ENCODE peak calls at places on chromosomes 12 and 14, in seven cellular contexts. One of them, this sample, is unnamed.
A peak's percentile ranks its signal among the peaks of the same experiment; 100 is the strongest.

GRCh38 chr12:49982246-49983229 is 9.8 kb downstream of the AQP6 start:
- DNase-seq in ascending aorta: no peak
- DNase-seq in SK-N-SH: no peak
- DNase-seq in left ventricle myocardium inferior: no peak
- DNase-seq in heart left ventricle: no peak
- DNase-seq in endothelial cell of umbilical vein: no peak
- DNase-seq in transverse colon: no peak
- DNase-seq in this sample: no peak

GRCh38 chr12:120687570-120688289 is 781 bp downstream of the MLEC start:
- DNase-seq in heart left ventricle: no peak
- DNase-seq in transverse colon: peak; percentile 40
- DNase-seq in left ventricle myocardium inferior: no peak
- DNase-seq in endothelial cell of umbilical vein: peak; percentile 46
- DNase-seq in ascending aorta: no peak
- DNase-seq in SK-N-SH: no peak
- DNase-seq in this sample: peak; percentile 48

GRCh38 chr12:75482636-75483035 is 2.1 kb downstream of the GLIPR1 start:
- DNase-seq in transverse colon: no peak
- DNase-seq in left ventricle myocardium inferior: no peak
- DNase-seq in ascending aorta: no peak
- DNase-seq in SK-N-SH: no peak
- DNase-seq in heart left ventricle: no peak
- DNase-seq in endothelial cell of umbilical vein: no peak
- DNase-seq in this sample: no peak

GRCh38 chr14:94145902-94146527 is 16.6 kb upstream of the IFI27L2 start:
- DNase-seq in heart left ventricle: no peak
- DNase-seq in ascending aorta: no peak
- DNase-seq in endothelial cell of umbilical vein: no peak
- DNase-seq in SK-N-SH: no peak
- DNase-seq in left ventricle myocardium inferior: no peak
- DNase-seq in transverse colon: no peak
- DNase-seq in this sample: no peak

GRCh38 chr14:96895658-96896271 is 98.6 kb downstream of the VRK1 start:
- DNase-seq in SK-N-SH: no peak
- DNase-seq in ascending aorta: no peak
- DNase-seq in left ventricle myocardium inferior: no peak
- DNase-seq in heart left ventricle: no peak
- DNase-seq in endothelial cell of umbilical vein: no peak
- DNase-seq in transverse colon: no peak
- DNase-seq in this sample: no peak

GRCh38 chr14:100664841-100665425 is 61.8 kb upstream of the DLK1 start:
- DNase-seq in heart left ventricle: no peak
- DNase-seq in endothelial cell of umbilical vein: no peak
- DNase-seq in SK-N-SH: no peak
- DNase-seq in transverse colon: no peak
- DNase-seq in ascending aorta: no peak
- DNase-seq in left ventricle myocardium inferior: peak; percentile 45
- DNase-seq in this sample: no peak

GRCh38 chr14:90137807-90138206 is 76.0 kb downstream of the KCNK13 start:
- DNase-seq in ascending aorta: no peak
- DNase-seq in heart left ventricle: no peak
- DNase-seq in left ventricle myocardium inferior: no peak
- DNase-seq in transverse colon: no peak
- DNase-seq in SK-N-SH: no peak
- DNase-seq in endothelial cell of umbilical vein: peak; percentile 52
- DNase-seq in this sample: no peak

GRCh38 chr12:57750561-57751431 is 1.3 kb downstream of the CDK4 start:
- DNase-seq in endothelial cell of umbilical vein: no peak
- DNase-seq in left ventricle myocardium inferior: no peak
- DNase-seq in SK-N-SH: no peak
- DNase-seq in ascending aorta: no peak
- DNase-seq in transverse colon: no peak
- DNase-seq in heart left ventricle: no peak
- DNase-seq in this sample: no peak

GRCh38 chr14:61188196-61188595 is 92.9 kb downstream of the TMEM30B start:
- DNase-seq in ascending aorta: peak; percentile 75
- DNase-seq in heart left ventricle: no peak
- DNase-seq in transverse colon: no peak
- DNase-seq in left ventricle myocardium inferior: peak; percentile 44
- DNase-seq in endothelial cell of umbilical vein: peak; percentile 21
- DNase-seq in SK-N-SH: no peak
- DNase-seq in this sample: no peak

GRCh38 chr12:87801860-87802720 is 227.1 kb downstream of the C12orf50 start:
- DNase-seq in heart left ventricle: no peak
- DNase-seq in SK-N-SH: no peak
- DNase-seq in ascending aorta: no peak
- DNase-seq in transverse colon: no peak
- DNase-seq in left ventricle myocardium inferior: no peak
- DNase-seq in endothelial cell of umbilical vein: peak; percentile 76
- DNase-seq in this sample: no peak

GRCh38 chr14:54881761-54882401 is 20.7 kb downstream of the GCH1 start:
- DNase-seq in SK-N-SH: no peak
- DNase-seq in endothelial cell of umbilical vein: peak; percentile 79
- DNase-seq in ascending aorta: no peak
- DNase-seq in left ventricle myocardium inferior: no peak
- DNase-seq in heart left ventricle: no peak
- DNase-seq in transverse colon: no peak
- DNase-seq in this sample: no peak

GRCh38 chr14:92263681-92264080 is 59.3 kb upstream of the SLC24A4 start:
- DNase-seq in transverse colon: no peak
- DNase-seq in endothelial cell of umbilical vein: no peak
- DNase-seq in left ventricle myocardium inferior: no peak
- DNase-seq in ascending aorta: no peak
- DNase-seq in SK-N-SH: no peak
- DNase-seq in heart left ventricle: no peak
- DNase-seq in this sample: no peak

GRCh38 chr14:90454041-90455000 is 57.5 kb downstream of the CALM1 start:
- DNase-seq in heart left ventricle: peak; percentile 88
- DNase-seq in ascending aorta: peak; percentile 74
- DNase-seq in transverse colon: peak; percentile 88
- DNase-seq in SK-N-SH: peak; percentile 95
- DNase-seq in left ventricle myocardium inferior: peak; percentile 82
- DNase-seq in endothelial cell of umbilical vein: peak; percentile 95
- DNase-seq in this sample: peak; percentile 76

GRCh38 chr12:90253674-90254181 is 545.1 kb upstream of the ATP2B1 start:
- DNase-seq in endothelial cell of umbilical vein: peak; percentile 90
- DNase-seq in SK-N-SH: peak; percentile 24
- DNase-seq in ascending aorta: peak; percentile 80
- DNase-seq in heart left ventricle: peak; percentile 74
- DNase-seq in left ventricle myocardium inferior: peak; percentile 57
- DNase-seq in transverse colon: peak; percentile 75
- DNase-seq in this sample: peak; percentile 41

GRCh38 chr14:51006781-51007211 is 62.5 kb upstream of the PYGL start:
- DNase-seq in left ventricle myocardium inferior: no peak
- DNase-seq in transverse colon: no peak
- DNase-seq in ascending aorta: peak; percentile 71
- DNase-seq in heart left ventricle: peak; percentile 53
- DNase-seq in endothelial cell of umbilical vein: no peak
- DNase-seq in SK-N-SH: peak; percentile 64
- DNase-seq in this sample: no peak

GRCh38 chr12:52540531-52540930 is 12.4 kb downstream of the KRT71 start:
- DNase-seq in left ventricle myocardium inferior: no peak
- DNase-seq in ascending aorta: no peak
- DNase-seq in transverse colon: no peak
- DNase-seq in heart left ventricle: no peak
- DNase-seq in endothelial cell of umbilical vein: no peak
- DNase-seq in SK-N-SH: no peak
- DNase-seq in this sample: no peak

GRCh38 chr14:60958146-60958545 is 22.7 kb downstream of the TRMT5 start:
- DNase-seq in ascending aorta: no peak
- DNase-seq in SK-N-SH: no peak
- DNase-seq in transverse colon: no peak
- DNase-seq in endothelial cell of umbilical vein: no peak
- DNase-seq in heart left ventricle: no peak
- DNase-seq in left ventricle myocardium inferior: no peak
- DNase-seq in this sample: no peak

GRCh38 chr14:100562751-100563150 is 24.5 kb downstream of the BEGAIN start:
- DNase-seq in endothelial cell of umbilical vein: no peak
- DNase-seq in ascending aorta: no peak
- DNase-seq in heart left ventricle: no peak
- DNase-seq in SK-N-SH: no peak
- DNase-seq in left ventricle myocardium inferior: no peak
- DNase-seq in transverse colon: no peak
- DNase-seq in this sample: no peak

GRCh38 chr12:76123301-76124212 is 39.1 kb upstream of the NAP1L1 start:
- DNase-seq in SK-N-SH: no peak
- DNase-seq in heart left ventricle: no peak
- DNase-seq in ascending aorta: no peak
- DNase-seq in transverse colon: no peak
- DNase-seq in endothelial cell of umbilical vein: peak; percentile 79
- DNase-seq in left ventricle myocardium inferior: no peak
- DNase-seq in this sample: no peak

GRCh38 chr12:94099191-94099983 is 49.0 kb upstream of the PLXNC1 start:
- DNase-seq in transverse colon: no peak
- DNase-seq in heart left ventricle: no peak
- DNase-seq in endothelial cell of umbilical vein: peak; percentile 8
- DNase-seq in left ventricle myocardium inferior: no peak
- DNase-seq in SK-N-SH: peak; percentile 23
- DNase-seq in ascending aorta: no peak
- DNase-seq in this sample: no peak

GRCh38 chr12:43281563-43281962 is 270.4 kb downstream of the ADAMTS20 start:
- DNase-seq in ascending aorta: no peak
- DNase-seq in heart left ventricle: no peak
- DNase-seq in transverse colon: no peak
- DNase-seq in endothelial cell of umbilical vein: no peak
- DNase-seq in left ventricle myocardium inferior: no peak
- DNase-seq in SK-N-SH: peak; percentile 12
- DNase-seq in this sample: no peak

GRCh38 chr14:105860615-105861580 is 334.5 kb downstream of the TMEM121 start:
- DNase-seq in left ventricle myocardium inferior: peak; percentile 1
- DNase-seq in ascending aorta: peak; percentile 55
- DNase-seq in transverse colon: peak; percentile 14
- DNase-seq in endothelial cell of umbilical vein: no peak
- DNase-seq in SK-N-SH: no peak
- DNase-seq in heart left ventricle: no peak
- DNase-seq in this sample: no peak

GRCh38 chr12:53696285-53696654 is 20.4 kb upstream of the ATP5MC2 start:
- DNase-seq in left ventricle myocardium inferior: no peak
- DNase-seq in transverse colon: peak; percentile 78
- DNase-seq in endothelial cell of umbilical vein: peak; percentile 89
- DNase-seq in ascending aorta: no peak
- DNase-seq in heart left ventricle: peak; percentile 59
- DNase-seq in SK-N-SH: peak; percentile 84
- DNase-seq in this sample: peak; percentile 86

GRCh38 chr14:21133896-21134295 is 22.0 kb downstream of the OR5AU1 start:
- DNase-seq in SK-N-SH: no peak
- DNase-seq in transverse colon: no peak
- DNase-seq in ascending aorta: no peak
- DNase-seq in heart left ventricle: no peak
- DNase-seq in left ventricle myocardium inferior: no peak
- DNase-seq in endothelial cell of umbilical vein: no peak
- DNase-seq in this sample: no peak

GRCh38 chr12:93785262-93786010 is 108.3 kb downstream of the CRADD start:
- DNase-seq in ascending aorta: peak; percentile 85
- DNase-seq in endothelial cell of umbilical vein: peak; percentile 90
- DNase-seq in transverse colon: peak; percentile 16
- DNase-seq in left ventricle myocardium inferior: no peak
- DNase-seq in heart left ventricle: peak; percentile 78
- DNase-seq in SK-N-SH: no peak
- DNase-seq in this sample: peak; percentile 73

GRCh38 chr12:76152161-76152807 is 67.8 kb upstream of the NAP1L1 start:
- DNase-seq in transverse colon: peak; percentile 8
- DNase-seq in SK-N-SH: no peak
- DNase-seq in ascending aorta: no peak
- DNase-seq in left ventricle myocardium inferior: no peak
- DNase-seq in heart left ventricle: no peak
- DNase-seq in endothelial cell of umbilical vein: no peak
- DNase-seq in this sample: no peak

GRCh38 chr12:117875652-117876491 is 92.9 kb downstream of the KSR2 start:
- DNase-seq in heart left ventricle: no peak
- DNase-seq in transverse colon: no peak
- DNase-seq in left ventricle myocardium inferior: no peak
- DNase-seq in ascending aorta: no peak
- DNase-seq in SK-N-SH: peak; percentile 33
- DNase-seq in endothelial cell of umbilical vein: peak; percentile 39
- DNase-seq in this sample: no peak
- H3K4me3 ChIP-seq in heart left ventricle: no peak overlapping the region
- H3K4me3 ChIP-seq in transverse colon: no peak overlapping the region
- H3K4me3 ChIP-seq in left ventricle myocardium inferior: no peak overlapping the region
- H3K4me3 ChIP-seq in ascending aorta: no peak overlapping the region
- H3K4me3 ChIP-seq in SK-N-SH: no peak overlapping the region
- H3K4me3 ChIP-seq in endothelial cell of umbilical vein: no peak overlapping the region
- H3K4me3 ChIP-seq in this sample: no peak overlapping the region

GRCh38 chr12:2666846-2667245 is 127.9 kb upstream of the FKBP4 start:
- DNase-seq in endothelial cell of umbilical vein: no peak
- DNase-seq in left ventricle myocardium inferior: no peak
- DNase-seq in transverse colon: no peak
- DNase-seq in ascending aorta: no peak
- DNase-seq in SK-N-SH: no peak
- DNase-seq in heart left ventricle: no peak
- DNase-seq in this sample: no peak

GRCh38 chr12:2664721-2665577 is 129.8 kb upstream of the FKBP4 start:
- DNase-seq in heart left ventricle: no peak
- DNase-seq in SK-N-SH: no peak
- DNase-seq in endothelial cell of umbilical vein: no peak
- DNase-seq in ascending aorta: peak; percentile 34
- DNase-seq in transverse colon: no peak
- DNase-seq in left ventricle myocardium inferior: no peak
- DNase-seq in this sample: no peak

GRCh38 chr12:2668816-2669215 is 126.0 kb upstream of the FKBP4 start:
- DNase-seq in transverse colon: peak; percentile 4
- DNase-seq in endothelial cell of umbilical vein: no peak
- DNase-seq in SK-N-SH: no peak
- DNase-seq in left ventricle myocardium inferior: no peak
- DNase-seq in heart left ventricle: no peak
- DNase-seq in ascending aorta: peak; percentile 44
- DNase-seq in this sample: no peak

GRCh38 chr12:2667716-2668440 is 126.9 kb upstream of the FKBP4 start:
- DNase-seq in endothelial cell of umbilical vein: no peak
- DNase-seq in ascending aorta: peak; percentile 25
- DNase-seq in SK-N-SH: no peak
- DNase-seq in heart left ventricle: no peak
- DNase-seq in left ventricle myocardium inferior: no peak
- DNase-seq in transverse colon: peak; percentile 3
- DNase-seq in this sample: no peak

GRCh38 chr12:2666411-2666810 is 128.4 kb upstream of the FKBP4 start:
- DNase-seq in heart left ventricle: no peak
- DNase-seq in transverse colon: no peak
- DNase-seq in ascending aorta: no peak
- DNase-seq in left ventricle myocardium inferior: no peak
- DNase-seq in endothelial cell of umbilical vein: no peak
- DNase-seq in SK-N-SH: no peak
- DNase-seq in this sample: no peak
- H3K36me3 ChIP-seq in heart left ventricle: peaks cover 93% of the 10 kb centered on the region
- H3K36me3 ChIP-seq in transverse colon: peaks cover 5% of the 10 kb centered on the region
- H3K36me3 ChIP-seq in ascending aorta: peaks cover 45% of the 10 kb centered on the region
- H3K36me3 ChIP-seq in left ventricle myocardium inferior: peaks cover 92% of the 10 kb centered on the region
- H3K36me3 ChIP-seq in endothelial cell of umbilical vein: no peaks in the 10 kb centered on the region
- H3K36me3 ChIP-seq in SK-N-SH: no peaks in the 10 kb centered on the region
- H3K36me3 ChIP-seq in this sample: no peaks in the 10 kb centered on the region

GRCh38 chr14:73792476-73792875 is 59.2 kb upstream of the PTGR2 start:
- DNase-seq in SK-N-SH: no peak
- DNase-seq in left ventricle myocardium inferior: no peak
- DNase-seq in endothelial cell of umbilical vein: no peak
- DNase-seq in heart left ventricle: no peak
- DNase-seq in ascending aorta: no peak
- DNase-seq in transverse colon: no peak
- DNase-seq in this sample: no peak
- H3K4me1 ChIP-seq in SK-N-SH: peaks cover 3% of the 10 kb centered on the region
- H3K4me1 ChIP-seq in left ventricle myocardium inferior: peaks cover 75% of the 10 kb centered on the region
- H3K4me1 ChIP-seq in endothelial cell of umbilical vein: peaks cover 39% of the 10 kb centered on the region
- H3K4me1 ChIP-seq in heart left ventricle: peaks cover 16% of the 10 kb centered on the region
- H3K4me1 ChIP-seq in ascending aorta: peaks cover 20% of the 10 kb centered on the region
- H3K4me1 ChIP-seq in transverse colon: peaks cover 76% of the 10 kb centered on the region
- H3K4me1 ChIP-seq in this sample: peaks cover 63% of the 10 kb centered on the region

GRCh38 chr14:102930138-102930752 is 7.8 kb downstream of the AMN start:
- DNase-seq in left ventricle myocardium inferior: no peak
- DNase-seq in ascending aorta: no peak
- DNase-seq in endothelial cell of umbilical vein: no peak
- DNase-seq in heart left ventricle: peak; percentile 24
- DNase-seq in SK-N-SH: peak; percentile 83
- DNase-seq in transverse colon: peak; percentile 39
- DNase-seq in this sample: no peak
- H3K4me3 ChIP-seq in left ventricle myocardium inferior: peak overlapping the region; percentile 66
- H3K4me3 ChIP-seq in ascending aorta: peak overlapping the region; percentile 44
- H3K4me3 ChIP-seq in endothelial cell of umbilical vein: no peak overlapping the region
- H3K4me3 ChIP-seq in heart left ventricle: peak overlapping the region; percentile 55
- H3K4me3 ChIP-seq in SK-N-SH: no peak overlapping the region
- H3K4me3 ChIP-seq in transverse colon: peak overlapping the region; percentile 51
- H3K4me3 ChIP-seq in this sample: no peak overlapping the region

This sample was measured in Caco-2.